ENCODE peak calls at places on chromosomes 11 and 22, in six cellular contexts. W is psoas muscle; L is activated CD4-positive, alpha-beta T cell treated with anti-CD3 and anti-CD28 coated beads, Interleukin-2, amount 50 U/mL, for 1 hour; Z is GM10248; K is activated gamma-delta T cell treated with anti-CD3 and anti-CD28 coated beads, Interleukin-2, amount 50 U/mL, for 16 hours; B is T-helper 9 cell. N is an unnamed sample.

GRCh38 chr22:40855960-40856512 is 403 bp downstream of the ST13 start:
- DNase-seq in L (peak), K (no peak), B (no peak), Z (peak), W (peak), N (peak)

GRCh38 chr22:44381761-44382454 is 69.2 kb upstream of the SHISAL1 start:
- DNase-seq in W (peak), L (no peak), Z (no peak), B (no peak), K (no peak), N (no peak)

GRCh38 chr11:71339178-71339881 is 87.0 kb upstream of the SHANK2 start:
- DNase-seq in Z (no peak), W (peak), B (no peak), K (no peak), L (no peak), N (no peak)

GRCh38 chr11:61737636-61738386 is 14.6 kb upstream of the MYRF start:
- DNase-seq in K (no peak), Z (no peak), W (no peak), B (no peak), L (no peak), N (no peak)

GRCh38 chr22:23131931-23132330 is 9.9 kb downstream of the RSPH14 start:
- DNase-seq in K (no peak), B (no peak), W (no peak), Z (no peak), L (no peak), N (no peak)

GRCh38 chr11:2779981-2780849 is 80.4 kb upstream of the KCNQ1OT1 start:
- DNase-seq in W (peak), Z (no peak), K (no peak), B (no peak), L (no peak), N (no peak)

GRCh38 chr22:38964306-38964705 is 6.9 kb downstream of the APOBEC3A start:
- DNase-seq in K (no peak), B (no peak), Z (no peak), W (peak), L (no peak), N (no peak)

GRCh38 chr11:134485316-134485715 is 73.3 kb upstream of the B3GAT1 start:
- DNase-seq in B (no peak), Z (no peak), L (no peak), K (no peak), W (no peak), N (no peak)

GRCh38 chr22:30328466-30329049 is 1.8 kb upstream of the TBC1D10A start:
- DNase-seq in W (no peak), Z (no peak), B (no peak), K (no peak), L (no peak), N (no peak)

GRCh38 chr11:47270331-47271271 is 668 bp downstream of the MADD start:
- DNase-seq in B (peak), L (no peak), K (peak), Z (peak), W (peak), N (no peak)

GRCh38 chr11:105000167-105000566 is 22.8 kb downstream of the CASP5 start:
- DNase-seq in Z (no peak), L (no peak), K (no peak), W (no peak), B (no peak), N (no peak)

GRCh38 chr11:6253196-6253595 is 6.4 kb upstream of the CCKBR start:
- DNase-seq in L (no peak), Z (no peak), B (no peak), W (no peak), K (no peak), N (no peak)

GRCh38 chr11:1928891-1929541 is 9.5 kb downstream of the TNNT3 start:
- DNase-seq in Z (no peak), L (no peak), K (no peak), B (no peak), W (peak), N (no peak)

GRCh38 chr11:65871811-65872548 is 620 bp downstream of the EFEMP2 start:
- DNase-seq in Z (no peak), W (peak), B (no peak), K (no peak), L (no peak), N (no peak)

GRCh38 chr11:35290876-35291275 is 128.5 kb downstream of the SLC1A2 start:
- DNase-seq in K (no peak), W (no peak), B (no peak), Z (no peak), L (no peak), N (no peak)

GRCh38 chr11:95371147-95371546 is 140.1 kb upstream of the SESN3 start:
- DNase-seq in L (no peak), W (no peak), K (no peak), B (no peak), Z (no peak), N (no peak)

GRCh38 chr11:69401715-69402114 is 79.7 kb upstream of the LINC01488 start:
- DNase-seq in L (no peak), Z (no peak), W (no peak), K (no peak), B (no peak), N (no peak)

GRCh38 chr11:73759520-73760065 is 1.3 kb downstream of the RAB6A start:
- DNase-seq in L (no peak), Z (no peak), K (no peak), W (no peak), B (no peak), N (no peak)

GRCh38 chr11:111766834-111767142 is 599 bp upstream of the PPP2R1B start:
- DNase-seq in L (no peak), K (no peak), Z (no peak), W (no peak), B (no peak), N (no peak)

GRCh38 chr11:125193158-125193557 is 28.6 kb downstream of the PKNOX2 start:
- DNase-seq in Z (no peak), L (no peak), W (no peak), K (no peak), B (no peak), N (no peak)

GRCh38 chr11:69278091-69278867 is 15.7 kb upstream of the MYEOV start:
- DNase-seq in B (no peak), L (no peak), Z (no peak), K (no peak), W (no peak), N (no peak)

GRCh38 chr11:47572715-47573255 is 6.0 kb downstream of the KBTBD4 start:
- DNase-seq in L (no peak), B (no peak), K (no peak), Z (no peak), W (peak), N (no peak)

GRCh38 chr22:44363214-44363979 is 50.6 kb upstream of the SHISAL1 start:
- DNase-seq in Z (no peak), W (peak), B (no peak), K (no peak), L (no peak), N (no peak)

GRCh38 chr22:37292641-37293040 is 10.3 kb downstream of the CYTH4 start:
- DNase-seq in K (no peak), Z (no peak), B (no peak), L (no peak), W (no peak), N (no peak)

GRCh38 chr22:23098718-23099524 is 28.6 kb downstream of the GNAZ start:
- DNase-seq in B (no peak), W (peak), Z (no peak), K (no peak), L (no peak), N (no peak)

GRCh38 chr11:35859311-35859710 is 84.6 kb upstream of the LDLRAD3 start:
- DNase-seq in B (no peak), L (no peak), Z (no peak), K (no peak), W (no peak), N (no peak)

GRCh38 chr11:65556470-65557279 is 1.5 kb downstream of the LTBP3 start:
- DNase-seq in K (no peak), Z (no peak), W (no peak), B (no peak), L (no peak), N (no peak)

GRCh38 chr22:38077096-38077495 is 6.9 kb downstream of the SLC16A8 start:
- DNase-seq in Z (no peak), K (no peak), L (no peak), B (no peak), W (no peak), N (no peak)